ENCODE peak calls at places on chromosomes 7 and 10, in nine cellular contexts. D is tibial artery, T is right lobe of liver, W is IMR-90, N is ovary, V is thoracic aorta, J is brain microvascular endothelial cell, S is neural progenitor cell, G is tibial nerve. Z is an unnamed sample.

GRCh38 chr10:84946984-84947383 is 618.6 kb downstream of the CCSER2 start:
- DNase-seq in D (no peak), T (no peak), W (no peak), N (no peak), V (no peak), J (no peak), S (no peak), G (no peak), Z (no peak)

GRCh38 chr7:42137431-42137830 is 99.6 kb downstream of the GLI3 start:
- DNase-seq in D (no peak), T (no peak), W (no peak), N (no peak), V (no peak), J (no peak), S (no peak), G (no peak), Z (no peak)

GRCh38 chr10:48556065-48556464 is 48.8 kb downstream of the ARHGAP22 start:
- DNase-seq in D (no peak), T (no peak), W (no peak), N (no peak), V (no peak), J (no peak), S (no peak), G (no peak), Z (no peak)

GRCh38 chr7:134184767-134185166 is 57.6 kb downstream of the LRGUK start:
- DNase-seq in D (no peak), T (no peak), W (peak), N (no peak), V (no peak), J (peak), S (no peak), G (no peak), Z (no peak)

GRCh38 chr7:159078911-159079270 is 65.8 kb downstream of the VIPR2 start:
- DNase-seq in D (no peak), T (no peak), W (no peak), N (no peak), V (no peak), J (no peak), S (no peak), G (no peak), Z (no peak)

GRCh38 chr7:69177326-69177897 is 420.9 kb upstream of the AUTS2 start:
- DNase-seq in D (no peak), T (no peak), W (no peak), N (no peak), V (no peak), J (no peak), S (no peak), G (no peak), Z (peak)

GRCh38 chr7:2843711-2844152 is 376 bp downstream of the GNA12 start:
- DNase-seq in D (peak), T (peak), W (peak), N (peak), V (no peak), J (no peak), S (no peak), G (no peak), Z (peak)

GRCh38 chr7:3272691-3273141 is 28.3 kb upstream of the SDK1 start:
- DNase-seq in D (no peak), T (no peak), W (peak), N (no peak), V (no peak), J (peak), S (no peak), G (no peak), Z (peak)

GRCh38 chr10:68471063-68471585 is 649 bp downstream of the DNA2 start:
- DNase-seq in D (no peak), T (no peak), W (no peak), N (no peak), V (no peak), J (no peak), S (peak), G (no peak), Z (peak)

GRCh38 chr10:84341538-84341856 is 13.1 kb downstream of the CCSER2 start:
- DNase-seq in D (no peak), T (no peak), W (no peak), N (no peak), V (no peak), J (no peak), S (no peak), G (no peak), Z (no peak)

GRCh38 chr7:137743021-137743420 is 103.8 kb downstream of the DGKI start:
- DNase-seq in D (no peak), T (no peak), W (no peak), N (no peak), V (no peak), J (no peak), S (no peak), G (no peak), Z (no peak)

DNA sequence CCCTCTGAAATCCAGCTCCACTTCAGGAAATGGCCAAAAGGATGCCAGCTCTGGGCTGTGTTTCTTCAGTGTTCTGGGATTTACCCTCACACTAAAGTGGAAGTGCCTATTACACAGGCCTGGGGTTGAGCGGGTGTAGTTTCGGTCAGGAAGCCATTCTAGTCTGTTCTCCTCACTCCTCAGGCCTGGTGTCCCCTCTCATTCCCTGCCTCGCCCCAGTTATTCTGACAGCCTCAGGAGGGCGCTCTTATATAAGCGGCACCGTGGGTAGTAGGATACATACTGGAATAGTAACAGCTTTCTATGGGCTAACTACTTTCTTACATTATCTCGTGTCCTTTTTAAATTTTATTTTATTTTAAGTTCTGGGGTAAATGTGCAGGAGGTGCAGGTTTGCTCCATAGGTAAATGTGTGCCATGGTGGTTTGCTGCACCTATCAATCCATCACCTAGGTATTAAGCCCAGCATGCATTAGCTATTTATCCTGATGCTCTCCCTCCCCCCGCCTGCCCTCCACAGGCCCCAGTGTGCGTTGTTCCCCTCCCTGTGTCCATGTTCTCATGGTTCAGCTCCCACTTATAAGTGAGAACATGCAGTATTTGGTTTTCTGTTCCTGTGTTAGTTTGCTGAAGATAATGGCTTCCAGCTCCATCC is 12.2 kb upstream of the LGI1 start:
- DNase-seq in D (peak), T (peak), W (no peak), N (no peak), V (no peak), J (no peak), S (peak), G (no peak), Z (peak)
- TF ChIP-seq CTCF in D (no peak), T (peak), W (peak), N (no peak), V (no peak), J (peak), S (peak), G (peak), Z (peak)

GRCh38 chr7:43456200-43456599 is 126.7 kb upstream of the STK17A start:
- DNase-seq in D (no peak), T (no peak), W (no peak), N (no peak), V (no peak), J (no peak), S (peak), G (no peak), Z (no peak)

GRCh38 chr7:43450894-43451293 is 132.0 kb upstream of the STK17A start:
- DNase-seq in D (no peak), T (no peak), W (no peak), N (no peak), V (no peak), J (no peak), S (no peak), G (no peak), Z (no peak)

GRCh38 chr7:43458330-43458729 is 124.6 kb upstream of the STK17A start:
- DNase-seq in D (no peak), T (no peak), W (no peak), N (no peak), V (no peak), J (no peak), S (no peak), G (no peak), Z (no peak)

GRCh38 chr7:43458746-43459337 is 124.1 kb upstream of the STK17A start:
- DNase-seq in D (no peak), T (no peak), W (no peak), N (no peak), V (no peak), J (no peak), S (no peak), G (no peak), Z (no peak)

GRCh38 chr7:43454936-43455518 is 127.9 kb upstream of the STK17A start:
- DNase-seq in D (no peak), T (no peak), W (peak), N (no peak), V (no peak), J (peak), S (peak), G (no peak), Z (peak)
- H3K4me3 ChIP-seq in D (no peak), T (no peak), W (no peak), N (no peak), V (no peak), J (no peak), S (no peak), G (no peak), Z (no peak)

DNA sequence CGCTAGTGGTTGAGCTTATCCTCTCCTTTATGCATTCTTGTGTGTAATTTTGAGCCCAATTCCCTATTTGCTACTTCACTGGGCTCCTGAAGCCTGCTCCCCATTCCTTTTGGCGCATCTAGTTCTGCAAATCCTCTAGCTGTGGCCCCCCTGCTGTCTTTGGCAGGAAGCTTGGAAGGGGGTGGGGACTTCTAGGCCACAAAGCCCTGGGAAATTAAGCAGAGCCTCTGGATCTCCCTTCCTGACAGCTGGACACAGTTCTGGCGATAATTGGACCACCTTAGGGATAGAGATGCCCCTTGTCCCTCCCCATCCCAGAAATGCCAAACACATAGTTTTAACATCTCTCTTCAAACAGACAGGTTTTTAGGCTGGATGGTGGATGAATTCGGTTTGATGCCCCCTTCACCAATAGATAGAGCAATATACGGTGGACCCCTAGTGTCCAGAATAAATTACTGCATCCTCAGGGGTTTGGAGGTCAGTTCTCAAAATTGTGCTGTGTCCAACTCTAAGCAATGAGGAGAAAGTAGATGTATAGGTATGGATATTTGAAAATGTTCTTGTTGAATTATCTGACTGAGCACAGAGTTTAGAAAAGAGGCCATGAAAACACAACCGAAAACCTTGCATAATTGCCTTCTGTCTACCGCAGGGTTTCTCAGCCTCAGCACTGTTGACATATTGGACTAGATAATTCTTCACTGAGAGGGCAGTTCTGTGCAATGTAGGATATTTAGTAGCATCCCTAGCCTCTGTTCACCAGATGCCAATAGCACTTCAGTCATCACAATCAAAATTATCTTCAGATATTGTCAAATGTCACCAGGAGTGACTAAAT is 75.5 kb downstream of the PAPSS2 start:
- DNase-seq in D (no peak), T (no peak), W (peak), N (peak), V (no peak), J (peak), S (peak), G (no peak), Z (peak)
- TF ChIP-seq CTCF in D (peak), T (peak), W (peak), N (peak), V (peak), J (peak), S (peak), G (peak), Z (peak)

DNA sequence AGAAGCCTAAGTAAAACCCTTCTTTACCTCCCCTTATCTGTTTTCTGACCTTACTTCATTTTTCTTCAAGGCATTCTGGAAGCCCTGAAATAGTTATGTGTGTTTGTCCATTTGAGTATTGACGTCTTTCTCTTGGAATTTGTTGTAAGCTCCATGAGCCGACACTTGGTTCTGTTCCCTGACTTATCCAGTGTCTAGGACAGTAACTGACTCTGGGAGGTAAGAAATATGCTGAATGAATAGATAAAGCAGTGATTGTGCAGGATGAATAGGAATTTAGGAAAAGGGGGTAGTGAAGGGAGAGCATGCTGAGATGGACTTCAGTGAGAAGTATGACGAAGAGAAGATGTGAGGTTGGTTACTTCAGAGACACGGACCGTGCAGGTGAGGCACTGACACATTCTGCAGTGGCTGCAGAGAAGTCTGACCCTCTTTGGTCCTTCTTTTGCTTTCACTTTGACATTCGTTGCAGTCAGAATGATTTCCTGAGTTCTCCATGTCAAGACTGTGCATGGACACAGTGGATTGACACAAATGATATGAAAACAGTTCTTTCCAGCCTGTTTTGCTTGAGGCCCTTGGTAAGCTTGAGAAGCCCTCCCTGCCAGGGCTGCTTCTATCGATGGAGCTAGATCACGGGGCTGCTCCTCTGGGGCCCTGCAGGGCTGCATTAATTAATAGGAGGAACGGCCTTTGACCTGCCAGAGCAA is 261.5 kb upstream of the SORCS1 start:
- DNase-seq in D (no peak), T (no peak), W (no peak), N (no peak), V (no peak), J (no peak), S (no peak), G (no peak), Z (peak)
- H3K4me3 ChIP-seq in D (no peak), T (no peak), W (no peak), N (no peak), V (no peak), J (peak), S (no peak), G (peak), Z (no peak)

GRCh38 chr7:99447943-99448342 is 9.2 kb downstream of the CPSF4 start:
- DNase-seq in D (no peak), T (no peak), W (no peak), N (no peak), V (no peak), J (no peak), S (no peak), G (no peak), Z (no peak)
- TF ChIP-seq CTCF in D (no peak), T (no peak), W (no peak), N (no peak), V (no peak), J (peak), S (peak), G (no peak), Z (peak)

GRCh38 chr7:36149694-36150452 is 3.2 kb upstream of the EEPD1 start:
- DNase-seq in D (no peak), T (peak), W (no peak), N (no peak), V (no peak), J (no peak), S (no peak), G (no peak), Z (no peak)
- H3K4me3 ChIP-seq in D (no peak), T (no peak), W (no peak), N (no peak), V (no peak), J (no peak), S (no peak), G (no peak), Z (no peak)

GRCh38 chr10:72204296-72204695 is 11.5 kb upstream of the ANAPC16 start:
- DNase-seq in D (no peak), T (no peak), W (no peak), N (no peak), V (no peak), J (peak), S (no peak), G (no peak), Z (no peak)

GRCh38 chr10:72206511-72207229 is 9.1 kb upstream of the ANAPC16 start:
- DNase-seq in D (no peak), T (no peak), W (no peak), N (no peak), V (no peak), J (no peak), S (no peak), G (no peak), Z (no peak)

GRCh38 chr10:72201293-72201692 is 14.5 kb upstream of the ANAPC16 start:
- DNase-seq in D (no peak), T (no peak), W (no peak), N (no peak), V (no peak), J (no peak), S (no peak), G (no peak), Z (no peak)

GRCh38 chr10:72204724-72205123 is 11.1 kb upstream of the ANAPC16 start:
- DNase-seq in D (no peak), T (no peak), W (no peak), N (no peak), V (no peak), J (no peak), S (no peak), G (no peak), Z (no peak)

DNA sequence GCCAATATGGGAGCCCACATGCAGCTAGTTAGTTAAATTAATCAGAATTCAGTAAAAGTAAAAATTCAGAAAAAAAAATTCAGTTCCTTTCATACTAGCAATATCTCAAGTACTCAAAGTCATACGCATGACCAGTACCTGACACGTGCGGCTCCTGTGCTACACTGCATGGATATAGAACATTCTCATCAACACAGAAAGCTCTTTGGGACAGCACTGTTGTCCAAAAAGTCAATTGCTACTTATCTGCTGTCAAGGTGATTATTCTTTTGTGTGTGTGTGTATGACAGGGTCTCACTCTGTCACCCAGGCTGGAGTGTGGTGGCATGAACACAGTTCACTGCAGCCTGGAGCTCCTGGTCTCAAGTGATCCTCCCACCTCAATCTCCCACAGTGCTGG is 14.9 kb upstream of the ANAPC16 start:
- DNase-seq in D (no peak), T (no peak), W (no peak), N (no peak), V (no peak), J (no peak), S (no peak), G (no peak), Z (no peak)
- TF ChIP-seq CTCF in D (no peak), T (no peak), W (no peak), N (no peak), V (no peak), J (no peak), S (no peak), G (no peak), Z (no peak)

GRCh38 chr7:7761340-7761973 is 43.0 kb upstream of the RPA3 start:
- DNase-seq in D (no peak), T (no peak), W (peak), N (no peak), V (no peak), J (no peak), S (no peak), G (no peak), Z (peak)
- H3K4me3 ChIP-seq in D (peak), T (peak), W (no peak), N (no peak), V (peak), J (peak), S (no peak), G (peak), Z (peak)

Z was measured in fibroblast of the aortic adventitia.